ENCODE peak calls at places on chromosomes 12 and 14, in eight cellular contexts. One of them, this sample, is unnamed.

GRCh38 chr12:92961949-92962348 is 32.9 kb upstream of the EEA1 start:
- DNase-seq in heart right ventricle: no peak
- DNase-seq in stimulated activated CD4-positive, alpha-beta T cell treated with anti-CD3 and anti-CD28 coated beads, Interleukin-12 subunit alpha, Interleukin-12 subunit beta, amount 100 ng/mL, for 4 hours: no peak
- DNase-seq in T-helper 17 cell: no peak
- DNase-seq in HT-29: no peak
- DNase-seq in erythroblast: no peak
- DNase-seq in effector memory CD4-positive, alpha-beta T cell: no peak
- DNase-seq in foreskin fibroblast: no peak
- DNase-seq in this sample: no peak

GRCh38 chr14:94136575-94137331 is 7.3 kb upstream of the IFI27L2 start:
- DNase-seq in heart right ventricle: peak
- DNase-seq in stimulated activated CD4-positive, alpha-beta T cell treated with anti-CD3 and anti-CD28 coated beads, Interleukin-12 subunit alpha, Interleukin-12 subunit beta, amount 100 ng/mL, for 4 hours: peak
- DNase-seq in T-helper 17 cell: peak
- DNase-seq in HT-29: peak
- DNase-seq in erythroblast: peak
- DNase-seq in effector memory CD4-positive, alpha-beta T cell: peak
- DNase-seq in foreskin fibroblast: peak
- DNase-seq in this sample: peak

GRCh38 chr12:12870454-12870853 is 20.9 kb upstream of the GPRC5A start:
- DNase-seq in heart right ventricle: no peak
- DNase-seq in stimulated activated CD4-positive, alpha-beta T cell treated with anti-CD3 and anti-CD28 coated beads, Interleukin-12 subunit alpha, Interleukin-12 subunit beta, amount 100 ng/mL, for 4 hours: no peak
- DNase-seq in T-helper 17 cell: no peak
- DNase-seq in HT-29: peak
- DNase-seq in erythroblast: no peak
- DNase-seq in effector memory CD4-positive, alpha-beta T cell: no peak
- DNase-seq in foreskin fibroblast: peak
- DNase-seq in this sample: peak

GRCh38 chr14:100386121-100386520 is 63.0 kb downstream of the SLC25A47 start:
- DNase-seq in heart right ventricle: no peak
- DNase-seq in stimulated activated CD4-positive, alpha-beta T cell treated with anti-CD3 and anti-CD28 coated beads, Interleukin-12 subunit alpha, Interleukin-12 subunit beta, amount 100 ng/mL, for 4 hours: no peak
- DNase-seq in T-helper 17 cell: no peak
- DNase-seq in HT-29: no peak
- DNase-seq in erythroblast: no peak
- DNase-seq in effector memory CD4-positive, alpha-beta T cell: no peak
- DNase-seq in foreskin fibroblast: no peak
- DNase-seq in this sample: no peak

GRCh38 chr12:78530065-78530765 is 334.4 kb upstream of the SYT1 start:
- DNase-seq in heart right ventricle: no peak
- DNase-seq in stimulated activated CD4-positive, alpha-beta T cell treated with anti-CD3 and anti-CD28 coated beads, Interleukin-12 subunit alpha, Interleukin-12 subunit beta, amount 100 ng/mL, for 4 hours: no peak
- DNase-seq in T-helper 17 cell: no peak
- DNase-seq in HT-29: no peak
- DNase-seq in erythroblast: no peak
- DNase-seq in effector memory CD4-positive, alpha-beta T cell: no peak
- DNase-seq in foreskin fibroblast: peak
- DNase-seq in this sample: peak

GRCh38 chr14:23302290-23303225 is at the start of gene PPP1R3E:
- DNase-seq in heart right ventricle: peak
- DNase-seq in stimulated activated CD4-positive, alpha-beta T cell treated with anti-CD3 and anti-CD28 coated beads, Interleukin-12 subunit alpha, Interleukin-12 subunit beta, amount 100 ng/mL, for 4 hours: peak
- DNase-seq in T-helper 17 cell: peak
- DNase-seq in HT-29: peak
- DNase-seq in erythroblast: peak
- DNase-seq in effector memory CD4-positive, alpha-beta T cell: peak
- DNase-seq in foreskin fibroblast: peak
- DNase-seq in this sample: peak

GRCh38 chr14:29462772-29463171 is 464.9 kb downstream of the PRKD1 start:
- DNase-seq in heart right ventricle: no peak
- DNase-seq in stimulated activated CD4-positive, alpha-beta T cell treated with anti-CD3 and anti-CD28 coated beads, Interleukin-12 subunit alpha, Interleukin-12 subunit beta, amount 100 ng/mL, for 4 hours: no peak
- DNase-seq in T-helper 17 cell: no peak
- DNase-seq in HT-29: no peak
- DNase-seq in erythroblast: no peak
- DNase-seq in effector memory CD4-positive, alpha-beta T cell: no peak
- DNase-seq in foreskin fibroblast: no peak
- DNase-seq in this sample: no peak

GRCh38 chr14:105525326-105525725 is 1.1 kb upstream of the TMEM121 start:
- DNase-seq in heart right ventricle: no peak
- DNase-seq in stimulated activated CD4-positive, alpha-beta T cell treated with anti-CD3 and anti-CD28 coated beads, Interleukin-12 subunit alpha, Interleukin-12 subunit beta, amount 100 ng/mL, for 4 hours: no peak
- DNase-seq in T-helper 17 cell: no peak
- DNase-seq in HT-29: no peak
- DNase-seq in erythroblast: no peak
- DNase-seq in effector memory CD4-positive, alpha-beta T cell: no peak
- DNase-seq in foreskin fibroblast: no peak
- DNase-seq in this sample: no peak

GRCh38 chr14:23610090-23610814 is 25.9 kb upstream of the DHRS2 start:
- DNase-seq in heart right ventricle: no peak
- DNase-seq in stimulated activated CD4-positive, alpha-beta T cell treated with anti-CD3 and anti-CD28 coated beads, Interleukin-12 subunit alpha, Interleukin-12 subunit beta, amount 100 ng/mL, for 4 hours: no peak
- DNase-seq in T-helper 17 cell: no peak
- DNase-seq in HT-29: no peak
- DNase-seq in erythroblast: no peak
- DNase-seq in effector memory CD4-positive, alpha-beta T cell: no peak
- DNase-seq in foreskin fibroblast: no peak
- DNase-seq in this sample: no peak

GRCh38 chr12:47747115-47747514 is 11.6 kb downstream of the RAPGEF3 start:
- DNase-seq in heart right ventricle: no peak
- DNase-seq in stimulated activated CD4-positive, alpha-beta T cell treated with anti-CD3 and anti-CD28 coated beads, Interleukin-12 subunit alpha, Interleukin-12 subunit beta, amount 100 ng/mL, for 4 hours: no peak
- DNase-seq in T-helper 17 cell: no peak
- DNase-seq in HT-29: no peak
- DNase-seq in erythroblast: no peak
- DNase-seq in effector memory CD4-positive, alpha-beta T cell: no peak
- DNase-seq in foreskin fibroblast: no peak
- DNase-seq in this sample: no peak

GRCh38 chr12:8668441-8668840 is 5.8 kb upstream of the MFAP5 start:
- DNase-seq in heart right ventricle: no peak
- DNase-seq in stimulated activated CD4-positive, alpha-beta T cell treated with anti-CD3 and anti-CD28 coated beads, Interleukin-12 subunit alpha, Interleukin-12 subunit beta, amount 100 ng/mL, for 4 hours: no peak
- DNase-seq in T-helper 17 cell: no peak
- DNase-seq in HT-29: no peak
- DNase-seq in erythroblast: no peak
- DNase-seq in effector memory CD4-positive, alpha-beta T cell: no peak
- DNase-seq in foreskin fibroblast: no peak
- DNase-seq in this sample: no peak

GRCh38 chr12:32444895-32445294 is 45.5 kb downstream of the FGD4 start:
- DNase-seq in heart right ventricle: no peak
- DNase-seq in stimulated activated CD4-positive, alpha-beta T cell treated with anti-CD3 and anti-CD28 coated beads, Interleukin-12 subunit alpha, Interleukin-12 subunit beta, amount 100 ng/mL, for 4 hours: no peak
- DNase-seq in T-helper 17 cell: no peak
- DNase-seq in HT-29: peak
- DNase-seq in erythroblast: no peak
- DNase-seq in effector memory CD4-positive, alpha-beta T cell: no peak
- DNase-seq in foreskin fibroblast: peak
- DNase-seq in this sample: peak

GRCh38 chr14:104844306-104845032 is 20.6 kb upstream of the CEP170B start:
- DNase-seq in heart right ventricle: no peak
- DNase-seq in stimulated activated CD4-positive, alpha-beta T cell treated with anti-CD3 and anti-CD28 coated beads, Interleukin-12 subunit alpha, Interleukin-12 subunit beta, amount 100 ng/mL, for 4 hours: no peak
- DNase-seq in T-helper 17 cell: no peak
- DNase-seq in HT-29: no peak
- DNase-seq in erythroblast: no peak
- DNase-seq in effector memory CD4-positive, alpha-beta T cell: no peak
- DNase-seq in foreskin fibroblast: no peak
- DNase-seq in this sample: no peak

GRCh38 chr12:14275111-14275510 is 90.4 kb upstream of the ATF7IP start:
- DNase-seq in heart right ventricle: no peak
- DNase-seq in stimulated activated CD4-positive, alpha-beta T cell treated with anti-CD3 and anti-CD28 coated beads, Interleukin-12 subunit alpha, Interleukin-12 subunit beta, amount 100 ng/mL, for 4 hours: no peak
- DNase-seq in T-helper 17 cell: no peak
- DNase-seq in HT-29: no peak
- DNase-seq in erythroblast: no peak
- DNase-seq in effector memory CD4-positive, alpha-beta T cell: no peak
- DNase-seq in foreskin fibroblast: no peak
- DNase-seq in this sample: no peak

GRCh38 chr12:95721320-95721719 is 69.2 kb downstream of the NTN4 start:
- DNase-seq in heart right ventricle: no peak
- DNase-seq in stimulated activated CD4-positive, alpha-beta T cell treated with anti-CD3 and anti-CD28 coated beads, Interleukin-12 subunit alpha, Interleukin-12 subunit beta, amount 100 ng/mL, for 4 hours: no peak
- DNase-seq in T-helper 17 cell: no peak
- DNase-seq in HT-29: peak
- DNase-seq in erythroblast: no peak
- DNase-seq in effector memory CD4-positive, alpha-beta T cell: no peak
- DNase-seq in foreskin fibroblast: no peak
- DNase-seq in this sample: peak

GRCh38 chr12:109608796-109609195 is 35.2 kb downstream of the MVK start:
- DNase-seq in heart right ventricle: no peak
- DNase-seq in stimulated activated CD4-positive, alpha-beta T cell treated with anti-CD3 and anti-CD28 coated beads, Interleukin-12 subunit alpha, Interleukin-12 subunit beta, amount 100 ng/mL, for 4 hours: no peak
- DNase-seq in T-helper 17 cell: no peak
- DNase-seq in HT-29: no peak
- DNase-seq in erythroblast: no peak
- DNase-seq in effector memory CD4-positive, alpha-beta T cell: no peak
- DNase-seq in foreskin fibroblast: no peak
- DNase-seq in this sample: no peak

GRCh38 chr12:98416845-98417244 is 98.5 kb upstream of the TMPO start:
- DNase-seq in heart right ventricle: no peak
- DNase-seq in stimulated activated CD4-positive, alpha-beta T cell treated with anti-CD3 and anti-CD28 coated beads, Interleukin-12 subunit alpha, Interleukin-12 subunit beta, amount 100 ng/mL, for 4 hours: no peak
- DNase-seq in T-helper 17 cell: no peak
- DNase-seq in HT-29: peak
- DNase-seq in erythroblast: peak
- DNase-seq in effector memory CD4-positive, alpha-beta T cell: no peak
- DNase-seq in foreskin fibroblast: peak
- DNase-seq in this sample: peak

GRCh38 chr12:124396544-124397398 is 101.9 kb downstream of the RFLNA start:
- DNase-seq in heart right ventricle: peak
- DNase-seq in stimulated activated CD4-positive, alpha-beta T cell treated with anti-CD3 and anti-CD28 coated beads, Interleukin-12 subunit alpha, Interleukin-12 subunit beta, amount 100 ng/mL, for 4 hours: no peak
- DNase-seq in T-helper 17 cell: no peak
- DNase-seq in HT-29: peak
- DNase-seq in erythroblast: peak
- DNase-seq in effector memory CD4-positive, alpha-beta T cell: no peak
- DNase-seq in foreskin fibroblast: no peak
- DNase-seq in this sample: no peak

GRCh38 chr12:98456583-98457573 is 58.5 kb upstream of the TMPO start:
- DNase-seq in heart right ventricle: peak
- DNase-seq in stimulated activated CD4-positive, alpha-beta T cell treated with anti-CD3 and anti-CD28 coated beads, Interleukin-12 subunit alpha, Interleukin-12 subunit beta, amount 100 ng/mL, for 4 hours: peak
- DNase-seq in T-helper 17 cell: no peak
- DNase-seq in HT-29: no peak
- DNase-seq in erythroblast: no peak
- DNase-seq in effector memory CD4-positive, alpha-beta T cell: no peak
- DNase-seq in foreskin fibroblast: peak
- DNase-seq in this sample: no peak

GRCh38 chr12:48681416-48681737 is 661 bp downstream of the KANSL2 start:
- DNase-seq in heart right ventricle: no peak
- DNase-seq in stimulated activated CD4-positive, alpha-beta T cell treated with anti-CD3 and anti-CD28 coated beads, Interleukin-12 subunit alpha, Interleukin-12 subunit beta, amount 100 ng/mL, for 4 hours: no peak
- DNase-seq in T-helper 17 cell: no peak
- DNase-seq in HT-29: no peak
- DNase-seq in erythroblast: no peak
- DNase-seq in effector memory CD4-positive, alpha-beta T cell: no peak
- DNase-seq in foreskin fibroblast: no peak
- DNase-seq in this sample: no peak

GRCh38 chr14:85273952-85274351 is 256.0 kb upstream of the FLRT2 start:
- DNase-seq in heart right ventricle: no peak
- DNase-seq in stimulated activated CD4-positive, alpha-beta T cell treated with anti-CD3 and anti-CD28 coated beads, Interleukin-12 subunit alpha, Interleukin-12 subunit beta, amount 100 ng/mL, for 4 hours: no peak
- DNase-seq in T-helper 17 cell: no peak
- DNase-seq in HT-29: no peak
- DNase-seq in erythroblast: no peak
- DNase-seq in effector memory CD4-positive, alpha-beta T cell: no peak
- DNase-seq in foreskin fibroblast: no peak
- DNase-seq in this sample: no peak

GRCh38 chr12:113136128-113136989 is 798 bp upstream of the RASAL1 start:
- DNase-seq in heart right ventricle: no peak
- DNase-seq in stimulated activated CD4-positive, alpha-beta T cell treated with anti-CD3 and anti-CD28 coated beads, Interleukin-12 subunit alpha, Interleukin-12 subunit beta, amount 100 ng/mL, for 4 hours: peak
- DNase-seq in T-helper 17 cell: peak
- DNase-seq in HT-29: no peak
- DNase-seq in erythroblast: peak
- DNase-seq in effector memory CD4-positive, alpha-beta T cell: peak
- DNase-seq in foreskin fibroblast: no peak
- DNase-seq in this sample: no peak

GRCh38 chr12:54306925-54307731 is 6.3 kb upstream of the NFE2 start:
- DNase-seq in heart right ventricle: peak
- DNase-seq in stimulated activated CD4-positive, alpha-beta T cell treated with anti-CD3 and anti-CD28 coated beads, Interleukin-12 subunit alpha, Interleukin-12 subunit beta, amount 100 ng/mL, for 4 hours: no peak
- DNase-seq in T-helper 17 cell: no peak
- DNase-seq in HT-29: peak
- DNase-seq in erythroblast: peak
- DNase-seq in effector memory CD4-positive, alpha-beta T cell: no peak
- DNase-seq in foreskin fibroblast: peak
- DNase-seq in this sample: peak

GRCh38 chr12:3304436-3305135 is 186.4 kb upstream of the PRMT8 start:
- DNase-seq in heart right ventricle: no peak
- DNase-seq in stimulated activated CD4-positive, alpha-beta T cell treated with anti-CD3 and anti-CD28 coated beads, Interleukin-12 subunit alpha, Interleukin-12 subunit beta, amount 100 ng/mL, for 4 hours: no peak
- DNase-seq in T-helper 17 cell: no peak
- DNase-seq in HT-29: peak
- DNase-seq in erythroblast: no peak
- DNase-seq in effector memory CD4-positive, alpha-beta T cell: no peak
- DNase-seq in foreskin fibroblast: peak
- DNase-seq in this sample: peak

GRCh38 chr12:113955109-113955970 is 10.8 kb downstream of the RBM19 start:
- DNase-seq in heart right ventricle: no peak
- DNase-seq in stimulated activated CD4-positive, alpha-beta T cell treated with anti-CD3 and anti-CD28 coated beads, Interleukin-12 subunit alpha, Interleukin-12 subunit beta, amount 100 ng/mL, for 4 hours: no peak
- DNase-seq in T-helper 17 cell: no peak
- DNase-seq in HT-29: peak
- DNase-seq in erythroblast: peak
- DNase-seq in effector memory CD4-positive, alpha-beta T cell: no peak
- DNase-seq in foreskin fibroblast: peak
- DNase-seq in this sample: peak

GRCh38 chr12:38983117-38983571 is 77.8 kb upstream of the CPNE8 start:
- DNase-seq in heart right ventricle: no peak
- DNase-seq in stimulated activated CD4-positive, alpha-beta T cell treated with anti-CD3 and anti-CD28 coated beads, Interleukin-12 subunit alpha, Interleukin-12 subunit beta, amount 100 ng/mL, for 4 hours: no peak
- DNase-seq in T-helper 17 cell: no peak
- DNase-seq in HT-29: no peak
- DNase-seq in erythroblast: no peak
- DNase-seq in effector memory CD4-positive, alpha-beta T cell: no peak
- DNase-seq in foreskin fibroblast: no peak
- DNase-seq in this sample: no peak

GRCh38 chr12:126727656-126728055 is 1539.3 kb upstream of the TMEM132C start:
- DNase-seq in heart right ventricle: no peak
- DNase-seq in stimulated activated CD4-positive, alpha-beta T cell treated with anti-CD3 and anti-CD28 coated beads, Interleukin-12 subunit alpha, Interleukin-12 subunit beta, amount 100 ng/mL, for 4 hours: no peak
- DNase-seq in T-helper 17 cell: no peak
- DNase-seq in HT-29: no peak
- DNase-seq in erythroblast: no peak
- DNase-seq in effector memory CD4-positive, alpha-beta T cell: no peak
- DNase-seq in foreskin fibroblast: no peak
- DNase-seq in this sample: no peak

GRCh38 chr12:106301611-106302321 is 767 bp upstream of the TCP11L2 start:
- DNase-seq in heart right ventricle: peak
- DNase-seq in stimulated activated CD4-positive, alpha-beta T cell treated with anti-CD3 and anti-CD28 coated beads, Interleukin-12 subunit alpha, Interleukin-12 subunit beta, amount 100 ng/mL, for 4 hours: peak
- DNase-seq in T-helper 17 cell: peak
- DNase-seq in HT-29: peak
- DNase-seq in erythroblast: peak
- DNase-seq in effector memory CD4-positive, alpha-beta T cell: peak
- DNase-seq in foreskin fibroblast: peak
- DNase-seq in this sample: peak

GRCh38 chr12:125861299-125862281 is 796.4 kb downstream of the AACS start:
- DNase-seq in heart right ventricle: peak
- DNase-seq in stimulated activated CD4-positive, alpha-beta T cell treated with anti-CD3 and anti-CD28 coated beads, Interleukin-12 subunit alpha, Interleukin-12 subunit beta, amount 100 ng/mL, for 4 hours: no peak
- DNase-seq in T-helper 17 cell: no peak
- DNase-seq in HT-29: no peak
- DNase-seq in erythroblast: no peak
- DNase-seq in effector memory CD4-positive, alpha-beta T cell: no peak
- DNase-seq in foreskin fibroblast: no peak
- DNase-seq in this sample: no peak

GRCh38 chr12:51798507-51798906 is 50.0 kb downstream of the FIGNL2 start:
- DNase-seq in heart right ventricle: no peak
- DNase-seq in stimulated activated CD4-positive, alpha-beta T cell treated with anti-CD3 and anti-CD28 coated beads, Interleukin-12 subunit alpha, Interleukin-12 subunit beta, amount 100 ng/mL, for 4 hours: no peak
- DNase-seq in T-helper 17 cell: no peak
- DNase-seq in HT-29: no peak
- DNase-seq in erythroblast: no peak
- DNase-seq in effector memory CD4-positive, alpha-beta T cell: no peak
- DNase-seq in foreskin fibroblast: peak
- DNase-seq in this sample: peak

GRCh38 chr12:106657499-106657898 is 74.7 kb downstream of the RFX4 start:
- DNase-seq in heart right ventricle: no peak
- DNase-seq in stimulated activated CD4-positive, alpha-beta T cell treated with anti-CD3 and anti-CD28 coated beads, Interleukin-12 subunit alpha, Interleukin-12 subunit beta, amount 100 ng/mL, for 4 hours: no peak
- DNase-seq in T-helper 17 cell: no peak
- DNase-seq in HT-29: no peak
- DNase-seq in erythroblast: no peak
- DNase-seq in effector memory CD4-positive, alpha-beta T cell: no peak
- DNase-seq in foreskin fibroblast: no peak
- DNase-seq in this sample: no peak

GRCh38 chr12:4379410-4379809 is at the start of gene FGF23:
- DNase-seq in heart right ventricle: peak
- DNase-seq in stimulated activated CD4-positive, alpha-beta T cell treated with anti-CD3 and anti-CD28 coated beads, Interleukin-12 subunit alpha, Interleukin-12 subunit beta, amount 100 ng/mL, for 4 hours: no peak
- DNase-seq in T-helper 17 cell: no peak
- DNase-seq in HT-29: no peak
- DNase-seq in erythroblast: no peak
- DNase-seq in effector memory CD4-positive, alpha-beta T cell: no peak
- DNase-seq in foreskin fibroblast: peak
- DNase-seq in this sample: no peak

GRCh38 chr14:82449926-82450325 is 916.3 kb upstream of the SEL1L start:
- DNase-seq in heart right ventricle: no peak
- DNase-seq in stimulated activated CD4-positive, alpha-beta T cell treated with anti-CD3 and anti-CD28 coated beads, Interleukin-12 subunit alpha, Interleukin-12 subunit beta, amount 100 ng/mL, for 4 hours: no peak
- DNase-seq in T-helper 17 cell: no peak
- DNase-seq in HT-29: no peak
- DNase-seq in erythroblast: no peak
- DNase-seq in effector memory CD4-positive, alpha-beta T cell: no peak
- DNase-seq in foreskin fibroblast: no peak
- DNase-seq in this sample: no peak

GRCh38 chr14:65846469-65846868 is 433.9 kb downstream of the FUT8 start:
- DNase-seq in heart right ventricle: no peak
- DNase-seq in stimulated activated CD4-positive, alpha-beta T cell treated with anti-CD3 and anti-CD28 coated beads, Interleukin-12 subunit alpha, Interleukin-12 subunit beta, amount 100 ng/mL, for 4 hours: no peak
- DNase-seq in T-helper 17 cell: no peak
- DNase-seq in HT-29: no peak
- DNase-seq in erythroblast: no peak
- DNase-seq in effector memory CD4-positive, alpha-beta T cell: no peak
- DNase-seq in foreskin fibroblast: no peak
- DNase-seq in this sample: peak